ENCODE peak calls at places on chromosomes 2 and 18, in eight cellular contexts. F is Peyer's patch, U is HepG2, I is ascending aorta, V is iPS DF 6.9, W is mesendoderm, Y is sigmoid colon, P is right lobe of liver. R is an unnamed sample.

GRCh38 chr2:111707700-111708099 is 176.3 kb downstream of the ANAPC1 start:
- DNase-seq in F (no peak), U (no peak), I (no peak), V (no peak), W (no peak), Y (no peak), P (no peak), R (no peak)

GRCh38 chr2:206979922-206980321 is 40.6 kb downstream of the CPO start:
- DNase-seq in F (no peak), U (no peak), I (no peak), V (no peak), W (no peak), Y (no peak), P (no peak), R (no peak)

GRCh38 chr2:169512525-169512924 is 3.0 kb downstream of the KLHL41 start:
- DNase-seq in F (no peak), U (no peak), I (no peak), V (no peak), W (no peak), Y (no peak), P (no peak), R (no peak)

GRCh38 chr2:160209457-160209856 is 9.4 kb upstream of the ITGB6 start:
- DNase-seq in F (no peak), U (no peak), I (no peak), V (no peak), W (no peak), Y (no peak), P (no peak), R (no peak)

GRCh38 chr2:205758051-205758450 is 75.8 kb downstream of the NRP2 start:
- DNase-seq in F (no peak), U (no peak), I (no peak), V (no peak), W (peak; percentile 33), Y (peak; percentile 72), P (no peak), R (no peak)

GRCh38 chr2:233085037-233085838 is 25.1 kb downstream of the INPP5D start:
- DNase-seq in F (peak; percentile 18), U (peak; percentile 93), I (no peak), V (no peak), W (no peak), Y (peak; percentile 24), P (no peak), R (no peak)

GRCh38 chr2:108215794-108216211 is 24.0 kb upstream of the SULT1C3 start:
- DNase-seq in F (peak; percentile 61), U (peak; percentile 55), I (no peak), V (no peak), W (peak; percentile 43), Y (no peak), P (peak; percentile 60), R (no peak)

GRCh38 chr2:238061310-238062202 is 755 bp downstream of the SCLY start:
- DNase-seq in F (peak; percentile 63), U (peak; percentile 35), I (no peak), V (peak; percentile 22), W (peak; percentile 76), Y (peak; percentile 76), P (peak; percentile 64), R (peak; percentile 84)

GRCh38 chr2:128584296-128584900 is 265.7 kb upstream of the HS6ST1 start:
- DNase-seq in F (no peak), U (no peak), I (no peak), V (no peak), W (no peak), Y (no peak), P (no peak), R (no peak)

GRCh38 chr2:182946949-182947348 is 80.5 kb upstream of the FRZB start:
- DNase-seq in F (no peak), U (no peak), I (no peak), V (no peak), W (no peak), Y (no peak), P (no peak), R (no peak)

GRCh38 chr2:182949052-182949451 is 82.6 kb upstream of the FRZB start:
- DNase-seq in F (no peak), U (no peak), I (no peak), V (no peak), W (no peak), Y (no peak), P (no peak), R (no peak)

GRCh38 chr2:182950546-182950945 is 84.1 kb upstream of the FRZB start:
- DNase-seq in F (no peak), U (no peak), I (no peak), V (no peak), W (no peak), Y (no peak), P (no peak), R (no peak)

GRCh38 chr2:182951948-182952663 is 85.7 kb upstream of the FRZB start:
- DNase-seq in F (no peak), U (no peak), I (no peak), V (no peak), W (no peak), Y (no peak), P (no peak), R (no peak)

DNA sequence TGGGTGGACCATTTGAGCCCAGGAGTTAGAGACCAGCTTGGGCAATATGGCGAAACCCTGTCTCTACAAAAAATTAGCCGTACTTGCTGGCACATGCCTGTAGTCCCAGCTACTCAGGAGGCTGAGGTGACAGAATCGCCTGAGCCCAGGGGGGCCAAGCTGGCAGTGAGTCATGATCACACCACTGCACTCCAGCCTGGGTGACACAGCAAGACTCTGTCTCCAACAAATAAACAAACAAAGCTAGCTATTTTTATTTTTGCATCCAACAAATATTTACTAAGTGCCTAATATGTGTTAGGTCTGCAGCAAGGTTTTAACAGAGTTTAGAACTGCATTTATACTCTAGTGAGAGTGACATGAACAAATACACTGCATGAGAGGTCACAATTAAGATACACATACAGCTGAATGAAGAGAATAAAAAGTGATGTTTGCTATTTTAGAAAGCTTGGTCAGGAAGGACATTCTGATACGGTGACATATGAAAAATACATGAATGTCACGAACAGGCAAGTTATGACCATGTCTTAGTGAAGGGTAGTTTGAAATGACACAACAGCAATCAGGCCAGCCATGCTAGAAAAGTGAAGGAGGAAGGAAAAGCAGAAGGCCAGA is 83.2 kb upstream of the FRZB start:
- DNase-seq in F (no peak), U (no peak), I (no peak), V (no peak), W (peak; percentile 82), Y (no peak), P (no peak), R (peak; percentile 69)
- H3K36me3 ChIP-seq in F (no peaks in the 10 kb centered on the region), U (peaks cover 59% of the 10 kb centered on the region), I (peaks cover 10% of the 10 kb centered on the region), V (peaks cover 4% of the 10 kb centered on the region), W (no peaks in the 10 kb centered on the region), Y (peaks cover 4% of the 10 kb centered on the region), P (no peaks in the 10 kb centered on the region), R (peaks cover 4% of the 10 kb centered on the region)

DNA sequence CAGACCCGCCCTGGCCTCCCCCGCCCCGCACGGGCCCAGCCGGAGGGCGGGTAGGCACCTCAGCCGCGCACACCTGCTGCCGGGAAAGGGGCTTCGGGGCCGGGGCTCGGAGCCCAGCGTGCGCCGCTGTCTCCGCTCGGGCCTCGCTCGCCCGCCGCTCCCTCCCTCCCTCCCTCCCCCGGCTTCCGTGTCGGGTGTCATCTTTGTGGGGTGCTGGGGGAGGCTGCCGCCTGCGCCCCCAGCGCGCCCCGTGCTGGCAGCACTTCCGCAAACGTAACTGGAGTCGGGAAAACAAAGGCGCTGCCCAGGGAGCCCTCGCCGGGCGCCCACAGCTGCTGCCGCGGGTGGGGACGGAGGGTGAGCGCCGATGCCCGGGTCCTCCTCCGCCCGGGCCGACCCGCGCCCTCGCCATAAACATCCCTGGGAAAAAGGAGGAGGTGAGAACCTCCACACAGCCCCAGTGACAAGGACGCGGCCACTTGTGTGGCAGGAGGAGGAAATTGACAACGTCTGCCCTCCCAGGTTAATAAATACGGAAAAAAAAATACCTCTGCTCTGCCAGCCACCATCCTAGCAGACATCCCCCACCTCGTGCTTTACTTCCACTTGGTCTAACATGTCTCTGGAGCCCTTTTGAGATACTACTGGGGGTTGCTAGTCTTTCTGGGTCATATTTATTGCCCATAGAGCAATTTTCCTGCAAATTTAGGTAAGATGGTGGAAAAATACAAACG is 550 bp downstream of the MFSD6 start:
- DNase-seq in F (peak; percentile 85), U (no peak), I (no peak), V (no peak), W (peak; percentile 15), Y (peak; percentile 73), P (peak; percentile 65), R (peak; percentile 83)
- H3K27ac ChIP-seq in F (peak overlapping the region; percentile 94), U (no peak overlapping the region), I (peak overlapping the region; percentile 50), V (no peak overlapping the region), W (no peak overlapping the region), Y (peak overlapping the region; percentile 88), P (peak overlapping the region; percentile 57), R (peak overlapping the region; percentile 60)

DNA sequence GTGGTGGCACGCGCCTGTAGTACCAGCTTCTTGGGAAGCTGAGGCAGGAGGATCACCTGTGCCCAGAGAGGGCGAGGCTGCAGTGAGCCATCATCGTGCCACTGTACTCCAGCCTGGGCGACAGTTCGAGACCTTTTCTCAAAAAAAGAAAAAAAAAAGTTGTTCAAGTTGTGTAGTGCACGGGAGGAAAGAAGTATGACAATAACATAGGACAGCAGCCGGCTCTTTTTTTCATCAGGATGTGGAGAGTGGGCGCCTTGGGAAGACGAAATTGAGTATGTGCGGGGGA is 36.5 kb downstream of the PCBP1 start:
- DNase-seq in F (no peak), U (no peak), I (no peak), V (no peak), W (no peak), Y (no peak), P (no peak), R (no peak)
- H3K4me3 ChIP-seq in F (peak overlapping the region; percentile 84), U (no peak overlapping the region), I (peak overlapping the region; percentile 67), V (peak overlapping the region; percentile 60), W (no peak overlapping the region), Y (peak overlapping the region; percentile 54), P (no peak overlapping the region), R (peak overlapping the region; percentile 70)

DNA sequence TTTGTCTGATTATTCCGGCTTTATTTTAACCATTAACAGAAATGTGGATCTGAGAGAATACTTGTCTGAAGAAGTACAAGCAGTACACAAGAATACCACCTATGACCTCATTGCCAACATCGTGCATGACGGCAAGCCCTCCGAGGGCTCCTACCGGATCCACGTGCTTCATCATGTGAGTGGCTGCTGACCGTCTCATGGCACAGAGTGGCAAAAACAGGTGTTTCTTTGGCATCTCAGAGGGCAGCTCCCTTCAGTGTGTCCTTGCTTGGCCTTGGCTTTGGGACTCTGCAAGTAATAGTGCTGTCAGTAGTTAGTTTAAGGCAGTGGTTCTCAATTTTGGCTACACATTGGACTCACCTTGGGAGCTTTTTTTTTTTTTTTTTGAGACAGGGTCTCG is 23.1 kb downstream of the SFTPB start:
- DNase-seq in F (no peak), U (no peak), I (no peak), V (no peak), W (no peak), Y (no peak), P (no peak), R (no peak)
- H3K36me3 ChIP-seq in F (no peaks in the 10 kb centered on the region), U (peaks cover 96% of the 10 kb centered on the region), I (peaks cover 98% of the 10 kb centered on the region), V (peaks cover 48% of the 10 kb centered on the region), W (peaks cover 32% of the 10 kb centered on the region), Y (peaks cover 64% of the 10 kb centered on the region), P (peaks cover 30% of the 10 kb centered on the region), R (peaks cover 25% of the 10 kb centered on the region)

DNA sequence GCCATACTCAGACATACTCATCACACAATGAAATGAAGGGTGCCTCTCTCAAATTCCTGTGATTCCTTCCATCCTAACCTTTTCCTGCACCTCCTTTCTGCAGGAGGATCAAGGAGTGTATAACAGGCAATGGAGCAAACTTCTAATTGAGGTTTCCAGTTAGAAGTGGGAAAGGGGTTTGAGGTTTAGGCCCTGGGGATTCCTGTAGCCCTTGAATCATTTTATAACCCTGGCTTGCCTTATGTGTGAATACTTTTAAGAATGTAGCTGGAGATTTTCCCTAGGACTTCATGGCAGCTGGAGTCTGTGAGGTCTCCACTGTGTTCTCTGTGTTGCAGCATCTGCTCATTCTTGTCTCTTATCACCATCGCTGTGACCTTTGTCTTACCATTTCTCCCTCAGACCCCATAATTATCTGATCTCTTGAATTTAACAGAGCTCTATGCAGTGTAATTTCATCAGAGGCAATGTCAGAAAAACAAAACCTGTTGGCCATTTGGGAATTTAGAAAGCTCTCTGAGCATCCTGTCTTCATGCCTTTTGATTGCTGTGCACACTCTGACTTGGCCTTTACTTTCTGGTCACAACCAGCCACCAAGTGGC is 370.1 kb upstream of the SLC14A2 start:
- DNase-seq in F (no peak), U (no peak), I (no peak), V (no peak), W (no peak), Y (no peak), P (no peak), R (no peak)
- H3K27ac ChIP-seq in F (no peak overlapping the region), U (no peak overlapping the region), I (peak overlapping the region; percentile 25), V (no peak overlapping the region), W (no peak overlapping the region), Y (no peak overlapping the region), P (no peak overlapping the region), R (no peak overlapping the region)